ENCODE peak calls at places on chromosomes 16 and 17, in ten cellular contexts. A is stomach, O is ascending aorta, K is A549, Y is caudate nucleus, B is brain microvascular endothelial cell, J is body of pancreas, L is HCT116, Z is left lung, Q is small intestine. X is an unnamed sample.

GRCh38 chr17:74807376-74807775 is 31.2 kb upstream of the NAT9 start:
- DNase-seq in A (no peak), O (no peak), K (no peak), Y (no peak), B (no peak), J (no peak), L (no peak), Z (no peak), Q (no peak), X (no peak)

GRCh38 chr17:75998327-75998795 is 2.3 kb upstream of the CDK3 start:
- DNase-seq in A (no peak), O (no peak), K (no peak), Y (no peak), B (no peak), J (no peak), L (no peak), Z (no peak), Q (peak), X (no peak)

GRCh38 chr17:31072186-31072585 is 22.6 kb upstream of the NF1 start:
- DNase-seq in A (no peak), O (no peak), K (no peak), Y (no peak), B (no peak), J (no peak), L (no peak), Z (no peak), Q (no peak), X (no peak)

GRCh38 chr17:78332530-78332929 is 27.3 kb downstream of the SOCS3 start:
- DNase-seq in A (no peak), O (no peak), K (no peak), Y (no peak), B (no peak), J (no peak), L (no peak), Z (no peak), Q (no peak), X (no peak)

GRCh38 chr16:48231675-48232214 is 12.4 kb upstream of the LONP2 start:
- DNase-seq in A (peak), O (no peak), K (peak), Y (no peak), B (peak), J (no peak), L (peak), Z (no peak), Q (peak), X (no peak)

GRCh38 chr17:39591958-39592954 is 15.5 kb downstream of the NEUROD2 start:
- DNase-seq in A (peak), O (no peak), K (peak), Y (no peak), B (peak), J (peak), L (peak), Z (no peak), Q (peak), X (no peak)

GRCh38 chr17:63514974-63515373 is 8.2 kb upstream of the KCNH6 start:
- DNase-seq in A (no peak), O (no peak), K (no peak), Y (no peak), B (no peak), J (no peak), L (no peak), Z (no peak), Q (no peak), X (no peak)

GRCh38 chr17:46024590-46024989 is 25.5 kb downstream of the STH start:
- DNase-seq in A (no peak), O (no peak), K (no peak), Y (no peak), B (no peak), J (peak), L (no peak), Z (no peak), Q (no peak), X (no peak)

GRCh38 chr17:71392715-71393567 is 727.9 kb upstream of the SOX9 start:
- DNase-seq in A (no peak), O (no peak), K (no peak), Y (no peak), B (no peak), J (no peak), L (no peak), Z (no peak), Q (no peak), X (no peak)

GRCh38 chr16:28189237-28189636 is 22.5 kb downstream of the XPO6 start:
- DNase-seq in A (no peak), O (no peak), K (peak), Y (no peak), B (no peak), J (no peak), L (no peak), Z (no peak), Q (peak), X (no peak)

GRCh38 chr17:1110844-1111598 is 68.8 kb downstream of the ABR start:
- DNase-seq in A (no peak), O (peak), K (peak), Y (no peak), B (peak), J (peak), L (peak), Z (peak), Q (peak), X (no peak)

GRCh38 chr16:12228607-12229499 is 252.3 kb downstream of the SNX29 start:
- DNase-seq in A (no peak), O (no peak), K (peak), Y (no peak), B (peak), J (no peak), L (peak), Z (no peak), Q (peak), X (peak)

GRCh38 chr17:1577657-1578428 is 15.3 kb upstream of the PITPNA start:
- DNase-seq in A (no peak), O (no peak), K (no peak), Y (no peak), B (no peak), J (no peak), L (no peak), Z (peak), Q (no peak), X (peak)

GRCh38 chr17:17325228-17325627 is 22.1 kb downstream of the NT5M start:
- DNase-seq in A (no peak), O (peak), K (no peak), Y (no peak), B (no peak), J (no peak), L (no peak), Z (no peak), Q (no peak), X (no peak)

GRCh38 chr16:8957061-8957392 is 6.7 kb downstream of the USP7 start:
- DNase-seq in A (no peak), O (no peak), K (no peak), Y (no peak), B (no peak), J (no peak), L (no peak), Z (no peak), Q (no peak), X (no peak)

GRCh38 chr16:29820271-29820701 is at the start of gene MVP:
- DNase-seq in A (peak), O (peak), K (peak), Y (no peak), B (peak), J (peak), L (no peak), Z (peak), Q (peak), X (peak)

GRCh38 chr17:69857412-69857835 is 217.6 kb upstream of the KCNJ16 start:
- DNase-seq in A (no peak), O (no peak), K (peak), Y (no peak), B (peak), J (no peak), L (peak), Z (no peak), Q (peak), X (no peak)

GRCh38 chr16:82050506-82050905 is 15.5 kb downstream of the HSD17B2 start:
- DNase-seq in A (no peak), O (no peak), K (no peak), Y (no peak), B (no peak), J (no peak), L (no peak), Z (no peak), Q (no peak), X (no peak)
- H3K27ac ChIP-seq in A (no peak), O (no peak), K (no peak), Y (no peak), B (no peak), J (peak), L (no peak), Z (no peak), Q (peak), X (no peak)

GRCh38 chr16:67990018-67990386 is 9.3 kb downstream of the DPEP2 start:
- DNase-seq in A (no peak), O (no peak), K (no peak), Y (no peak), B (no peak), J (no peak), L (no peak), Z (no peak), Q (no peak), X (no peak)
- H3K27ac ChIP-seq in A (no peak), O (no peak), K (no peak), Y (no peak), B (no peak), J (no peak), L (no peak), Z (no peak), Q (no peak), X (no peak)

DNA sequence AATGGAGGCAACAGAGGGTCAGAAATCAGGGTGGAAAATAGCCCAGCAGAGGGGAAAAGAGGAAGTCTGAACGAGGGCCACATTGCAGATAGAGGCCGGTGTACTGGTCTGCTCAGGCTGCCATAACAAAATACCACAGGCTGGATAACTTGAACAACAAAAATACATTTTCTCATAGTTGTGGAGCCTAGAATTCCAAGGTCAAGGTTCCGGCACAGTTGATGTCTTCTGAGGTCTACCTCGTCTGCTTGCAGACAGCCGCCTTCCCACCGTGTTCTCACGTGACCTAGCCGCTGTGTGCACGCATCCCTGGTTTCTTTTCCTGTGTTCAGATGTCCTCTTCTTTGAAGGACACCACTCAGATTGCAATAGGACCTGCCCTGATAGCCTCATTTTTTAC is 249.4 kb downstream of the WWOX start:
- DNase-seq in A (no peak), O (no peak), K (no peak), Y (no peak), B (no peak), J (no peak), L (no peak), Z (no peak), Q (no peak), X (no peak)
- H3K27ac ChIP-seq in A (no peak), O (no peak), K (no peak), Y (no peak), B (no peak), J (no peak), L (no peak), Z (no peak), Q (no peak), X (no peak)

GRCh38 chr17:8055851-8056231 is 17.0 kb downstream of the ALOX15B start:
- DNase-seq in A (no peak), O (no peak), K (no peak), Y (no peak), B (no peak), J (no peak), L (no peak), Z (no peak), Q (no peak), X (no peak)

GRCh38 chr17:8059131-8059530 is 20.3 kb downstream of the ALOX15B start:
- DNase-seq in A (no peak), O (peak), K (no peak), Y (no peak), B (no peak), J (no peak), L (no peak), Z (no peak), Q (no peak), X (no peak)

GRCh38 chr17:8057691-8058114 is 18.8 kb downstream of the ALOX15B start:
- DNase-seq in A (peak), O (peak), K (peak), Y (no peak), B (peak), J (peak), L (peak), Z (no peak), Q (peak), X (peak)

GRCh38 chr17:8056976-8057625 is 18.2 kb downstream of the ALOX15B start:
- DNase-seq in A (peak), O (no peak), K (no peak), Y (no peak), B (no peak), J (no peak), L (no peak), Z (no peak), Q (no peak), X (no peak)

DNA sequence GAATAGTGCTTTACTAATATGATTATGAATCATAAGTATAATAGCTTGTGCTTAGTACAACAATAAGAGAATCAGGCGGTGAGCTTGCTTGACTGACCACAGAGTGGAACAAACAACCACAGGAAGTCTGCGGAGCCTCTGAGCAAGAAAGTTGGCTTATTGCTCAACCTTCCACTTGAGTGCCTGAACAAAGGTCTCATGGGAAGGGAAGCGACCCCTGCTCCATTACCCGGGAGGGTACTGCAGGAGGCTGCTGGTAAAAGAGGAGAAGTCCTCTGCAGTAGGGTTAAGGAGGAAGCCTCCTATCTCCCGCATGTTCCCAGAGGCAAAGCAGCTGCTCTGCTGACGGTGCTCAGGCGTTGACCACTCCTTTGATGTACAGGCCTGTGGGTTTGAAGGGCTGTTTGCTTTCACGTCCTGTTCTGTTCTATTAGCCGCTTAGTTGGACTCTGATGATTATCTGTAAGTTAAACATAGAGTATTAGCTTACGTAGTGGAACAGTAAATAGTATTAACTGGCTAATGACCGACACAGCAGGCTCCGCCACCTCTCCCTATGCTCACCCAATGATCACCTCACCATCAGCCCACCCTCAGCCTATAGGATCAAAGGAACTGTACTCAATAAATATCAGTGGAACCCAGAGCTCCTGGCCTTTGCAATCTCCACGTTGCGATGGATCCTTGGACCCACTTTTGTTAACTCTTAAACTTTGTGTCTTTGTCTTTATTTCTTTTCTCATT is 17.5 kb downstream of the ALOX15B start:
- DNase-seq in A (peak), O (peak), K (no peak), Y (no peak), B (peak), J (peak), L (no peak), Z (peak), Q (peak), X (peak)
- H3K27ac ChIP-seq in A (peak), O (no peak), K (no peak), Y (no peak), B (no peak), J (no peak), L (no peak), Z (peak), Q (peak), X (peak)

DNA sequence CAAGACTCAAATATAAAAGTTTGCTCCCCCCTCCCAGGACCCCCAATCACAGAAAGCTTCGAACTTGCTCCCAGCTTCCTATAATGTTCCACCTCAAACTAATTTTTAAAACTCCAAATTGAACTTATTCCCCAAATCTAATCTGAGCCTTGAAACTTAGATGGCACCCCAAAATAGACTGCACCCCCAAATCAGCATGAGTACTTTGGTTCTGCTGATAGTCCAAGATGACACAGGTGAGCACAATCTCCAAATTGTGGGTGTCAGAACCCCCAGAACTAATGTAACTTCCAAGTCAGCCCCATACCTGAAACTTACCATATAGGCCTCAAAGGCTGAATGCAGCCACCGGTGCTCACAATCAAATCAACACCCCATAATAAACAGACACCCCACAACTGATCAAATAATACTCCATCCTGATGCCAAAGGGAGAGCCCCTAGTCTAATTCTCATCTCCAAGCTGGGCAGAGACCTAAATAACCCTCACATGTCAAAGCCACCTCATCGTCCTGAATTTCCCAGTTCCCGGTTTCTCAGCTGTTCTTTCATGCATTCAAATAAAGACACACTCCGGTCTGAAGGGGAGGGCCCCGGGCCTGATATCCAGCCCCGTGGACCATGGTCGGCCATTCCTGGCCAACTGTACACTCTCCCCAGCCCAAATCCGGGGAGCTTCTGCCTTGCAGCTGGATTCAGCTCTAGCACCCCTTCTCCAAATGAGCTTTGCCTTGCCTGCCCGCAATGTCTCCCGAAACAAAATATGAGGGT is 1.8 kb upstream of the BCL6B start:
- DNase-seq in A (no peak), O (no peak), K (no peak), Y (no peak), B (no peak), J (no peak), L (no peak), Z (no peak), Q (no peak), X (no peak)
- H3K27ac ChIP-seq in A (peak), O (peak), K (no peak), Y (peak), B (no peak), J (peak), L (no peak), Z (peak), Q (peak), X (no peak)

GRCh38 chr17:10033982-10034381 is 128.9 kb upstream of the RCVRN start:
- DNase-seq in A (no peak), O (peak), K (no peak), Y (no peak), B (no peak), J (no peak), L (no peak), Z (peak), Q (no peak), X (no peak)
- H3K27ac ChIP-seq in A (peak), O (no peak), K (no peak), Y (peak), B (no peak), J (no peak), L (no peak), Z (no peak), Q (peak), X (peak)

DNA sequence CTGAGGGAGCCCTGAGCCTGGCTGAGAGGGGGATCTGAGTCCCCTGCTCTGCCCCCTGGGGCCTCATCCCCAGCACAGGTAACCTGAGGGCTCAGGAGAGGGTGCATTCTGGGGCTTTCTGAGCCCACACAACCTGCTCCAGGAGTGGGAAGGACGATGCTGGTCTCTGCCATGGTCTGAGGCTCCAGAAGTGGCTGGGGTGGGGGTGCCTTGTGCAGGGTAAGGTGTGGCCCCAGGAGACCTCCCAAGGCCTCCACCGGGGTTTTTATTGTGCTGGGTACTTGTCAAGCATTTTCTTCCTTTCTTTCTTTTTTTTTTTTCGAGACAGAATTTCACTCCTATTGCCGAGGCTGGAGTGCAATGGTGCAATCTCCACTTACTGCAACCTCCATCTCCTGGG is 300 bp downstream of the CTRB1 start:
- DNase-seq in A (no peak), O (no peak), K (no peak), Y (no peak), B (no peak), J (no peak), L (no peak), Z (no peak), Q (no peak), X (no peak)
- H3K27ac ChIP-seq in A (no peak), O (no peak), K (no peak), Y (no peak), B (no peak), J (peak), L (no peak), Z (no peak), Q (no peak), X (no peak)

X was measured in substantia nigra.